ENCODE peak calls at places on chromosomes 12 and 14, in six cellular contexts. R is stimulated activated CD4-positive, alpha-beta T cell treated with anti-CD3 and anti-CD28 coated beads, TNF-alpha, amount 100 ng/mL, for 24 hours; B is HEK293T; V is DMS 273 treated with DMSO at 0.1 percent for 48 hours; U is IMR-90; W is stimulated activated CD8-positive, alpha-beta memory T cell treated with anti-CD3 and anti-CD28 coated beads, Interleukin-4, amount 100 ng/mL, for 1 hour. G is an unnamed sample.

GRCh38 chr12:6563448-6564050 is 4.5 kb downstream of the NOP2 start:
- DNase-seq in B (peak; percentile 59), V (no peak), R (peak; percentile 68), W (peak; percentile 34), U (peak; percentile 40), G (peak; percentile 75)

GRCh38 chr12:70598467-70599194 is 38.6 kb downstream of the PTPRB start:
- DNase-seq in W (no peak), B (no peak), R (no peak), V (no peak), U (no peak), G (no peak)

GRCh38 chr12:18723752-18724151 is 14.1 kb downstream of the PLCZ1 start:
- DNase-seq in U (peak; percentile 93), R (no peak), W (no peak), B (no peak), V (no peak), G (no peak)

GRCh38 chr12:100504820-100505219 is 31.2 kb downstream of the NR1H4 start:
- DNase-seq in B (no peak), V (no peak), R (no peak), W (no peak), U (no peak), G (no peak)

GRCh38 chr12:5328669-5329068 is 103.2 kb upstream of the NTF3 start:
- DNase-seq in R (no peak), W (no peak), V (no peak), U (no peak), B (no peak), G (no peak)

GRCh38 chr12:6950944-6951540 is at the start of gene PTPN6:
- DNase-seq in R (peak; percentile 72), V (no peak), B (no peak), W (no peak), U (no peak), G (no peak)

GRCh38 chr14:94373708-94374107 is 14.7 kb downstream of the SERPINA1 start:
- DNase-seq in W (no peak), B (no peak), V (no peak), R (no peak), U (peak; percentile 97), G (no peak)

GRCh38 chr12:103455020-103455763 is 40.6 kb downstream of the C12orf42 start:
- DNase-seq in V (no peak), W (no peak), U (no peak), B (no peak), R (no peak), G (no peak)

GRCh38 chr12:101570022-101570421 is 24.7 kb upstream of the MYBPC1 start:
- DNase-seq in V (no peak), U (peak; percentile 63), W (no peak), R (no peak), B (peak; percentile 38), G (peak; percentile 7)

GRCh38 chr14:103057372-103058208 is at the start of gene CDC42BPB:
- DNase-seq in V (peak; percentile 68), U (peak; percentile 90), R (peak; percentile 68), W (no peak), B (peak; percentile 94), G (peak; percentile 87)

GRCh38 chr12:48980953-48981756 is 3.0 kb downstream of the WNT1 start:
- DNase-seq in U (peak; percentile 29), B (no peak), R (peak; percentile 25), W (no peak), V (no peak), G (no peak)

GRCh38 chr14:76330411-76331327 is 45.3 kb upstream of the ESRRB start:
- DNase-seq in W (no peak), U (no peak), V (no peak), R (no peak), B (no peak), G (no peak)

GRCh38 chr12:62767946-62768345 is 167.0 kb downstream of the PPM1H start:
- DNase-seq in B (no peak), V (no peak), U (no peak), R (peak; percentile 32), W (no peak), G (no peak)

GRCh38 chr12:115000038-115000437 is 316.1 kb upstream of the TBX3 start:
- DNase-seq in U (peak; percentile 54), B (no peak), V (no peak), R (no peak), W (no peak), G (no peak)

GRCh38 chr12:92574046-92574783 is 128.6 kb upstream of the PLEKHG7 start:
- DNase-seq in R (no peak), V (peak; percentile 43), U (peak; percentile 40), W (no peak), B (peak; percentile 21), G (peak; percentile 17)

GRCh38 chr12:991350-992278 is 591 bp downstream of the ERC1 start:
- DNase-seq in U (peak; percentile 29), V (no peak), W (no peak), B (peak; percentile 66), R (no peak), G (peak; percentile 47)

GRCh38 chr14:54606631-54607133 is 39.8 kb downstream of the SAMD4A start:
- DNase-seq in R (no peak), B (no peak), U (peak; percentile 83), W (no peak), V (no peak), G (no peak)

GRCh38 chr12:132610051-132610759 is at the start of gene LRCOL1:
- DNase-seq in W (no peak), B (no peak), R (no peak), V (no peak), U (peak; percentile 90), G (no peak)

GRCh38 chr12:92803921-92804320 is 101.1 kb downstream of the PLEKHG7 start:
- DNase-seq in B (no peak), V (no peak), W (no peak), U (no peak), R (no peak), G (no peak)

GRCh38 chr14:32478027-32478426 is 148.9 kb downstream of the AKAP6 start:
- DNase-seq in B (no peak), R (no peak), V (no peak), U (no peak), W (no peak), G (no peak)

GRCh38 chr14:78697341-78697740 is 527.2 kb downstream of the NRXN3 start:
- DNase-seq in W (no peak), B (peak; percentile 7), R (no peak), U (peak; percentile 26), V (no peak), G (peak; percentile 70)

GRCh38 chr12:44436756-44437155 is 439.4 kb downstream of the NELL2 start:
- DNase-seq in R (no peak), U (no peak), W (no peak), B (no peak), V (no peak), G (no peak)

GRCh38 chr12:7072024-7072423 is 11.5 kb downstream of the C1S start:
- DNase-seq in B (no peak), U (no peak), R (no peak), V (no peak), W (no peak), G (no peak)